ENCODE peak calls at places on chromosome 5, in seven cellular contexts. Y is left ventricle myocardium inferior; B is CD8-positive, alpha-beta memory T cell; Z is mammary epithelial cell; M is WERI-Rb-1; Q is PC-9; I is heart left ventricle. U is an unnamed sample.

GRCh38 chr5:180212363-180213255 is 3.6 kb upstream of the RASGEF1C start:
- DNase-seq in Y (no peak), B (no peak), Z (no peak), M (no peak), Q (peak; percentile 44), I (no peak), U (no peak)

GRCh38 chr5:15480436-15480835 is 19.5 kb upstream of the FBXL7 start:
- DNase-seq in Y (no peak), B (no peak), Z (no peak), M (no peak), Q (no peak), I (no peak), U (no peak)

GRCh38 chr5:139774980-139775654 is 20.5 kb upstream of the PSD2 start:
- DNase-seq in Y (peak; percentile 77), B (peak; percentile 73), Z (peak; percentile 27), M (peak; percentile 88), Q (peak; percentile 87), I (peak; percentile 67), U (peak; percentile 87)

GRCh38 chr5:10031817-10032216 is 217.9 kb downstream of the ATPSCKMT start:
- DNase-seq in Y (no peak), B (no peak), Z (no peak), M (no peak), Q (no peak), I (no peak), U (no peak)

GRCh38 chr5:126182901-126183695 is 240.1 kb upstream of the GRAMD2B start:
- DNase-seq in Y (peak; percentile 20), B (no peak), Z (no peak), M (no peak), Q (no peak), I (no peak), U (peak; percentile 82)

GRCh38 chr5:133952729-133953567 is 15.5 kb downstream of the C5orf15 start:
- DNase-seq in Y (peak; percentile 27), B (no peak), Z (no peak), M (no peak), Q (no peak), I (peak; percentile 78), U (peak; percentile 14)

GRCh38 chr5:172411423-172412111 is 42.8 kb downstream of the SH3PXD2B start:
- DNase-seq in Y (peak; percentile 42), B (no peak), Z (no peak), M (no peak), Q (no peak), I (no peak), U (no peak)

GRCh38 chr5:32147236-32147635 is 26.9 kb downstream of the GOLPH3 start:
- DNase-seq in Y (no peak), B (no peak), Z (no peak), M (no peak), Q (no peak), I (no peak), U (no peak)

GRCh38 chr5:76271836-76272235 is 131.2 kb upstream of the IQGAP2 start:
- DNase-seq in Y (no peak), B (no peak), Z (no peak), M (no peak), Q (no peak), I (no peak), U (no peak)

GRCh38 chr5:159906463-159906862 is 9.8 kb upstream of the ADRA1B start:
- DNase-seq in Y (no peak), B (no peak), Z (no peak), M (no peak), Q (no peak), I (no peak), U (no peak)

GRCh38 chr5:31427013-31427783 is 104.7 kb downstream of the DROSHA start:
- DNase-seq in Y (no peak), B (no peak), Z (no peak), M (peak; percentile 56), Q (no peak), I (no peak), U (no peak)

GRCh38 chr5:17154211-17154996 is 63.0 kb upstream of the BASP1 start:
- DNase-seq in Y (no peak), B (no peak), Z (peak; percentile 91), M (no peak), Q (peak; percentile 20), I (no peak), U (no peak)

GRCh38 chr5:149128023-149128875 is 13.0 kb upstream of the ABLIM3 start:
- DNase-seq in Y (no peak), B (no peak), Z (no peak), M (peak; percentile 50), Q (peak; percentile 64), I (no peak), U (no peak)

GRCh38 chr5:56494300-56494704 is 261.2 kb upstream of the ANKRD55 start:
- DNase-seq in Y (no peak), B (no peak), Z (no peak), M (no peak), Q (no peak), I (peak; percentile 28), U (no peak)
- H3K27ac ChIP-seq in Y (no peak overlapping the region), B (no peak overlapping the region), Z (no peak overlapping the region), M (no peak overlapping the region), Q (no peak overlapping the region), I (no peak overlapping the region), U (no peak overlapping the region)

GRCh38 chr5:177370488-177371119 is 12.9 kb downstream of the RGS14 start:
- DNase-seq in Y (peak; percentile 70), B (peak; percentile 50), Z (peak; percentile 77), M (peak; percentile 92), Q (peak; percentile 95), I (peak; percentile 76), U (peak; percentile 67)

GRCh38 chr5:177367981-177368960 is 10.5 kb downstream of the RGS14 start:
- DNase-seq in Y (no peak), B (no peak), Z (no peak), M (no peak), Q (no peak), I (no peak), U (no peak)

GRCh38 chr5:177369050-177369912 is 11.6 kb downstream of the RGS14 start:
- DNase-seq in Y (no peak), B (peak; percentile 30), Z (no peak), M (no peak), Q (no peak), I (no peak), U (no peak)

GRCh38 chr5:177371120-177371537 is 13.1 kb upstream of the SLC34A1 start:
- DNase-seq in Y (no peak), B (no peak), Z (no peak), M (no peak), Q (no peak), I (no peak), U (no peak)

GRCh38 chr5:177369913-177370487 is 12.3 kb downstream of the RGS14 start:
- DNase-seq in Y (no peak), B (no peak), Z (no peak), M (no peak), Q (no peak), I (no peak), U (no peak)
- H3K27ac ChIP-seq in Y (no peak overlapping the region), B (no peak overlapping the region), Z (no peak overlapping the region), M (no peak overlapping the region), Q (no peak overlapping the region), I (no peak overlapping the region), U (peak overlapping the region; percentile 42)

DNA sequence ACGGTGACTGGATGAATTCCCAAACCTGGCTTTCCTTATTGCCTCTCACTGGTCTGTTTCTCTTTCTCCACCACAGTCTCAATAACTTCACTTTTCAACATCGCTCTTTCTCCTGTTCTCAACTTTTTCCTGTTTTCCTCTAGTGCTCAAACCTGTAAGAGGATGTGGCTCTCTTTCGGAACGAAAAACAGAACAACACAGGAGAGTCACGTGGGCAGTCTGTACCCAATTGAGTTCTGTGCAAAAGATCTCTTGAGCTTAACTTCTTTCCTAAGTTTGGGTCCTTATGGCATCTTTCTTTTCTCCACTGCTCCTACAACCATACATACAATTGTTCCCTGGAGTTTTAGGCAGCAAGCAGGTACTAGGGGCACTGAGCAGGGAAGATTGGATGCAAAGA is 8.9 kb downstream of the HAVCR1 start:
- DNase-seq in Y (no peak), B (peak; percentile 26), Z (no peak), M (no peak), Q (no peak), I (no peak), U (no peak)
- H3K27ac ChIP-seq in Y (no peak overlapping the region), B (no peak overlapping the region), Z (no peak overlapping the region), M (no peak overlapping the region), Q (peak overlapping the region; percentile 12), I (no peak overlapping the region), U (no peak overlapping the region)

DNA sequence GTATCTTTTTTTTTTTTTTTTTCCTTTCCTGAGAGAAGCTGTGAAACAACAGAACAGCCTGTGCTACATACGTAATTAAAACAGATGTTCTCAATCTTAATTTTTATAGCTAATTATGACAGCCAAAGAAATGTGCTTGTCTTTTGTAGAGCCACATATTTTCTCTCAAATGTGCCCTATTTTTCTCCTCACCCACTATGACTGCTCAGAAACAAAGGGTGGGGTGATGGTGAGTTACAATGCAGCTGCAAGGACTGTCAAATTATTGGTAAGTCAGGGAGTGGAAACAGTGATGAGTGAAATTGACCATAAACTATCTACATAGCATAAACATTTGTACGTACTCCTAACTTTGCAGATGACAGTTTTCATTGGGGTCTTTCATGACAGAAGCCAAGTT is 215.9 kb downstream of the MCTP1 start:
- DNase-seq in Y (no peak), B (no peak), Z (no peak), M (no peak), Q (no peak), I (no peak), U (no peak)
- H3K27ac ChIP-seq in Y (peak overlapping the region; percentile 66), B (no peak overlapping the region), Z (no peak overlapping the region), M (no peak overlapping the region), Q (no peak overlapping the region), I (peak overlapping the region; percentile 65), U (no peak overlapping the region)

U was measured in dorsolateral prefrontal cortex.